ENCODE peak calls at places on chromosomes 12 and 14, in six cellular contexts. S is ACHN, X is NCI-H1930, Y is GM13977, D is Panc1, N is testis. U is an unnamed sample.

GRCh38 chr12:26121841-26122680 is 2.8 kb downstream of the BHLHE41 start:
- DNase-seq in S (peak; percentile 37), X (no peak), Y (peak; percentile 61), D (no peak), N (no peak), U (peak; percentile 17)

GRCh38 chr14:24058951-24059475 is 7.2 kb downstream of the CARMIL3 start:
- DNase-seq in S (no peak), X (no peak), Y (no peak), D (no peak), N (no peak), U (no peak)

GRCh38 chr12:52043386-52044212 is 7.6 kb upstream of the NR4A1 start:
- DNase-seq in S (no peak), X (no peak), Y (no peak), D (no peak), N (peak; percentile 44), U (peak; percentile 94)

GRCh38 chr14:73745571-73746539 is 31.7 kb upstream of the PNMA1 start:
- DNase-seq in S (no peak), X (no peak), Y (no peak), D (no peak), N (no peak), U (no peak)

GRCh38 chr14:103710771-103711392 is 4.4 kb downstream of the XRCC3 start:
- DNase-seq in S (no peak), X (no peak), Y (no peak), D (no peak), N (no peak), U (no peak)

GRCh38 chr12:53492188-53492587 is 7.1 kb downstream of the MAP3K12 start:
- DNase-seq in S (no peak), X (no peak), Y (no peak), D (no peak), N (no peak), U (peak; percentile 50)

GRCh38 chr14:90409209-90409730 is 12.4 kb downstream of the CALM1 start:
- DNase-seq in S (peak; percentile 78), X (no peak), Y (no peak), D (no peak), N (no peak), U (peak; percentile 24)

GRCh38 chr14:28772613-28773012 is 6.0 kb downstream of the FOXG1 start:
- DNase-seq in S (no peak), X (no peak), Y (no peak), D (no peak), N (no peak), U (no peak)

GRCh38 chr14:101358726-101359125 is 202.6 kb upstream of the DIO3 start:
- DNase-seq in S (no peak), X (no peak), Y (no peak), D (no peak), N (no peak), U (no peak)

GRCh38 chr14:105475269-105475915 is 771 bp downstream of the CRIP2 start:
- DNase-seq in S (peak; percentile 74), X (no peak), Y (no peak), D (no peak), N (no peak), U (peak; percentile 65)

GRCh38 chr14:73285979-73286378 is 48.7 kb downstream of the PAPLN start:
- DNase-seq in S (no peak), X (no peak), Y (no peak), D (no peak), N (no peak), U (no peak)

GRCh38 chr12:67068773-67069450 is 200.2 kb upstream of the CAND1 start:
- DNase-seq in S (peak; percentile 88), X (peak; percentile 74), Y (peak; percentile 53), D (no peak), N (peak; percentile 43), U (peak; percentile 69)

GRCh38 chr12:86727151-86727550 is 471.0 kb upstream of the MGAT4C start:
- DNase-seq in S (no peak), X (no peak), Y (no peak), D (no peak), N (no peak), U (no peak)

GRCh38 chr14:102323102-102323501 is 3.6 kb downstream of the ZNF839 start:
- DNase-seq in S (peak; percentile 78), X (peak; percentile 29), Y (no peak), D (peak; percentile 35), N (peak; percentile 78), U (peak; percentile 80)

GRCh38 chr12:32003654-32004053 is 44.4 kb downstream of the RESF1 start:
- DNase-seq in S (no peak), X (no peak), Y (no peak), D (no peak), N (no peak), U (no peak)

GRCh38 chr12:108622425-108622824 is 11.3 kb downstream of the SELPLG start:
- DNase-seq in S (peak; percentile 29), X (no peak), Y (no peak), D (no peak), N (no peak), U (no peak)

GRCh38 chr14:54011001-54011400 is 54.4 kb upstream of the BMP4 start:
- DNase-seq in S (no peak), X (no peak), Y (no peak), D (no peak), N (no peak), U (no peak)

GRCh38 chr12:97960741-97961608 is 498.4 kb downstream of the RMST start:
- DNase-seq in S (peak; percentile 34), X (no peak), Y (peak; percentile 17), D (peak; percentile 20), N (peak; percentile 71), U (peak; percentile 58)

GRCh38 chr12:98895086-98895651 is 250.1 kb downstream of the APAF1 start:
- DNase-seq in S (no peak), X (peak; percentile 51), Y (peak; percentile 15), D (no peak), N (peak; percentile 22), U (peak; percentile 11)

GRCh38 chr12:103956515-103957027 is 9.1 kb upstream of the TDG start:
- DNase-seq in S (no peak), X (no peak), Y (no peak), D (no peak), N (no peak), U (peak; percentile 23)

GRCh38 chr12:89544730-89545184 is 18.9 kb upstream of the POC1B start:
- DNase-seq in S (peak; percentile 17), X (no peak), Y (no peak), D (no peak), N (peak; percentile 47), U (peak; percentile 95)

GRCh38 chr14:100662850-100663527 is 63.7 kb upstream of the DLK1 start:
- DNase-seq in S (peak; percentile 59), X (peak; percentile 61), Y (peak; percentile 81), D (no peak), N (peak; percentile 84), U (peak; percentile 69)

GRCh38 chr14:98498019-98498885 is 773.7 kb downstream of the BCL11B start:
- DNase-seq in S (no peak), X (no peak), Y (no peak), D (no peak), N (no peak), U (no peak)

GRCh38 chr12:70982991-70983390 is 62.5 kb upstream of the PTPRR start:
- DNase-seq in S (no peak), X (no peak), Y (no peak), D (no peak), N (no peak), U (no peak)

GRCh38 chr12:50637870-50638481 is 125.9 kb upstream of the ATF1 start:
- DNase-seq in S (peak; percentile 71), X (peak; percentile 22), Y (peak; percentile 40), D (no peak), N (no peak), U (no peak)

GRCh38 chr14:45807187-45807586 is 554.2 kb upstream of the MIS18BP1 start:
- DNase-seq in S (no peak), X (no peak), Y (no peak), D (no peak), N (no peak), U (no peak)

GRCh38 chr14:35332517-35333346 is 40.5 kb downstream of the PSMA6 start:
- DNase-seq in S (no peak), X (no peak), Y (peak; percentile 38), D (no peak), N (no peak), U (peak; percentile 68)

GRCh38 chr12:52814710-52815155 is 817 bp upstream of the KRT4 start:
- DNase-seq in S (no peak), X (no peak), Y (no peak), D (no peak), N (no peak), U (no peak)

GRCh38 chr12:101127521-101128219 is 82.4 kb downstream of the SLC5A8 start:
- DNase-seq in S (peak; percentile 90), X (no peak), Y (no peak), D (no peak), N (peak; percentile 47), U (peak; percentile 11)

GRCh38 chr12:57631566-57632368 is 1.2 kb downstream of the B4GALNT1 start:
- DNase-seq in S (no peak), X (no peak), Y (peak; percentile 17), D (no peak), N (peak; percentile 12), U (no peak)

GRCh38 chr14:48250575-48250974 is 575.2 kb upstream of the MDGA2 start:
- DNase-seq in S (no peak), X (no peak), Y (no peak), D (no peak), N (no peak), U (no peak)

GRCh38 chr12:57940915-57941164 is 527 bp upstream of the ATP23 start:
- DNase-seq in S (no peak), X (no peak), Y (no peak), D (no peak), N (no peak), U (no peak)

GRCh38 chr12:17928708-17929366 is 161.2 kb downstream of the RERGL start:
- DNase-seq in S (peak; percentile 98), X (no peak), Y (no peak), D (peak; percentile 90), N (no peak), U (no peak)

GRCh38 chr12:132410296-132410625 is 79.7 kb upstream of the FBRSL1 start:
- DNase-seq in S (no peak), X (no peak), Y (no peak), D (no peak), N (no peak), U (no peak)

GRCh38 chr14:92800525-92800924 is 6.4 kb downstream of the GOLGA5 start:
- DNase-seq in S (no peak), X (no peak), Y (no peak), D (no peak), N (no peak), U (no peak)

GRCh38 chr12:47549258-47549657 is 156.6 kb downstream of the RPAP3 start:
- DNase-seq in S (no peak), X (no peak), Y (no peak), D (no peak), N (no peak), U (no peak)

GRCh38 chr12:57089259-57090245 is 638 bp downstream of the NAB2 start:
- DNase-seq in S (peak; percentile 75), X (no peak), Y (peak; percentile 44), D (no peak), N (peak; percentile 87), U (peak; percentile 92)

GRCh38 chr12:52279683-52280318 is 5.4 kb downstream of the KRT86 start:
- DNase-seq in S (peak; percentile 96), X (no peak), Y (no peak), D (no peak), N (no peak), U (peak; percentile 35)

GRCh38 chr12:46264057-46264456 is 4.8 kb downstream of the SLC38A1 start:
- DNase-seq in S (no peak), X (no peak), Y (peak; percentile 26), D (no peak), N (no peak), U (no peak)

GRCh38 chr12:28130625-28131598 is 59.3 kb upstream of the CCDC91 start:
- DNase-seq in S (no peak), X (no peak), Y (no peak), D (peak; percentile 94), N (peak; percentile 31), U (no peak)

U was measured in thyroid gland.